ENCODE peak calls at places on chromosomes 3 and 15, in ten cellular contexts. Z is cardiac muscle cell, G is fibroblast of villous mesenchyme, E is DND-41, C is ovary, O is endothelial cell of umbilical vein, B is dorsolateral prefrontal cortex, N is fibroblast of lung, S is fibroblast of pulmonary artery, V is foreskin fibroblast. K is an unnamed sample.

GRCh38 chr3:192063570-192063969 is 602.6 kb downstream of the PYDC2 start:
- DNase-seq in Z (no peak), G (no peak), E (no peak), C (no peak), O (peak), B (no peak), N (peak), S (no peak), V (no peak), K (no peak)

GRCh38 chr3:97896129-97896528 is 74.3 kb downstream of the CRYBG3 start:
- DNase-seq in Z (no peak), G (no peak), E (no peak), C (no peak), O (no peak), B (no peak), N (no peak), S (no peak), V (no peak), K (no peak)

GRCh38 chr15:57138260-57138895 is 219.9 kb downstream of the TCF12 start:
- DNase-seq in Z (peak), G (peak), E (peak), C (no peak), O (peak), B (no peak), N (peak), S (peak), V (peak), K (no peak)

GRCh38 chr15:75673426-75674247 is 25.9 kb downstream of the SNX33 start:
- DNase-seq in Z (no peak), G (peak), E (no peak), C (peak), O (no peak), B (no peak), N (peak), S (peak), V (peak), K (no peak)

GRCh38 chr15:51267714-51268105 is 70.7 kb downstream of the CYP19A1 start:
- DNase-seq in Z (peak), G (peak), E (no peak), C (no peak), O (no peak), B (no peak), N (no peak), S (no peak), V (no peak), K (no peak)

GRCh38 chr15:35603298-35603697 is 57.3 kb upstream of the DPH6 start:
- DNase-seq in Z (no peak), G (peak), E (no peak), C (no peak), O (peak), B (no peak), N (peak), S (peak), V (peak), K (no peak)

GRCh38 chr3:186406669-186407635 is 44.9 kb upstream of the DGKG start:
- DNase-seq in Z (peak), G (no peak), E (no peak), C (peak), O (no peak), B (no peak), N (no peak), S (no peak), V (no peak), K (no peak)

GRCh38 chr15:74122403-74123130 is 7.8 kb upstream of the ISLR2 start:
- DNase-seq in Z (no peak), G (no peak), E (no peak), C (no peak), O (no peak), B (no peak), N (no peak), S (no peak), V (no peak), K (no peak)

GRCh38 chr3:141876891-141877561 is 583 bp downstream of the ATP1B3 start:
- DNase-seq in Z (peak), G (peak), E (peak), C (peak), O (peak), B (peak), N (peak), S (no peak), V (peak), K (no peak)

GRCh38 chr15:39392469-39393047 is 188.3 kb upstream of the THBS1 start:
- DNase-seq in Z (no peak), G (peak), E (no peak), C (no peak), O (no peak), B (no peak), N (no peak), S (no peak), V (no peak), K (no peak)

GRCh38 chr3:98733055-98733777 is 29.9 kb upstream of the ST3GAL6 start:
- DNase-seq in Z (peak), G (peak), E (peak), C (no peak), O (peak), B (peak), N (peak), S (peak), V (peak), K (no peak)

GRCh38 chr3:46214751-46215352 is 6.7 kb upstream of the CCR1 start:
- DNase-seq in Z (peak), G (no peak), E (peak), C (no peak), O (no peak), B (no peak), N (peak), S (no peak), V (no peak), K (no peak)

GRCh38 chr3:61589856-61590255 is 28.5 kb downstream of the PTPRG start:
- DNase-seq in Z (no peak), G (peak), E (no peak), C (no peak), O (no peak), B (no peak), N (peak), S (peak), V (peak), K (no peak)

GRCh38 chr3:146555311-146555710 is 10.9 kb upstream of the PLSCR1 start:
- DNase-seq in Z (no peak), G (no peak), E (no peak), C (no peak), O (no peak), B (no peak), N (no peak), S (no peak), V (no peak), K (no peak)

GRCh38 chr3:151431940-151432339 is 28.9 kb downstream of the IGSF10 start:
- DNase-seq in Z (peak), G (peak), E (peak), C (no peak), O (no peak), B (no peak), N (peak), S (peak), V (peak), K (no peak)

GRCh38 chr3:141414141-141414689 is 45.9 kb downstream of the ZBTB38 start:
- DNase-seq in Z (no peak), G (peak), E (no peak), C (no peak), O (no peak), B (no peak), N (no peak), S (no peak), V (peak), K (no peak)

GRCh38 chr3:30751610-30752299 is 142.7 kb downstream of the GADL1 start:
- DNase-seq in Z (peak), G (peak), E (peak), C (peak), O (peak), B (no peak), N (peak), S (peak), V (peak), K (no peak)

GRCh38 chr15:84752700-84753099 is 4.3 kb downstream of the ZNF592 start:
- DNase-seq in Z (no peak), G (peak), E (no peak), C (no peak), O (no peak), B (no peak), N (peak), S (no peak), V (peak), K (no peak)

GRCh38 chr3:173395412-173396181 is 1.9 kb upstream of the NLGN1 start:
- DNase-seq in Z (peak), G (peak), E (no peak), C (peak), O (peak), B (peak), N (peak), S (peak), V (peak), K (peak)

GRCh38 chr3:131033480-131034080 is 6.9 kb downstream of the NEK11 start:
- DNase-seq in Z (peak), G (peak), E (peak), C (no peak), O (peak), B (no peak), N (peak), S (peak), V (peak), K (no peak)

GRCh38 chr3:133890037-133890436 is 5.6 kb downstream of the RAB6B start:
- DNase-seq in Z (no peak), G (no peak), E (no peak), C (no peak), O (no peak), B (no peak), N (no peak), S (no peak), V (no peak), K (no peak)

GRCh38 chr15:29522373-29523276 is 253.0 kb upstream of the NSMCE3 start:
- DNase-seq in Z (no peak), G (no peak), E (no peak), C (no peak), O (no peak), B (no peak), N (no peak), S (no peak), V (no peak), K (no peak)

GRCh38 chr15:65421360-65422215 is 1.2 kb downstream of the IGDCC4 start:
- DNase-seq in Z (peak), G (peak), E (no peak), C (peak), O (no peak), B (peak), N (peak), S (no peak), V (no peak), K (peak)

GRCh38 chr3:54841461-54841860 is 86.4 kb downstream of the LRTM1 start:
- DNase-seq in Z (no peak), G (no peak), E (no peak), C (no peak), O (no peak), B (no peak), N (no peak), S (no peak), V (no peak), K (no peak)

GRCh38 chr3:54843352-54843751 is 84.5 kb downstream of the LRTM1 start:
- DNase-seq in Z (no peak), G (no peak), E (no peak), C (no peak), O (no peak), B (no peak), N (no peak), S (no peak), V (no peak), K (no peak)

GRCh38 chr3:54835701-54836100 is 92.2 kb downstream of the LRTM1 start:
- DNase-seq in Z (no peak), G (no peak), E (no peak), C (no peak), O (no peak), B (no peak), N (no peak), S (no peak), V (no peak), K (no peak)

GRCh38 chr3:54836876-54837275 is 91.0 kb downstream of the LRTM1 start:
- DNase-seq in Z (no peak), G (no peak), E (no peak), C (no peak), O (no peak), B (no peak), N (no peak), S (no peak), V (no peak), K (no peak)

DNA sequence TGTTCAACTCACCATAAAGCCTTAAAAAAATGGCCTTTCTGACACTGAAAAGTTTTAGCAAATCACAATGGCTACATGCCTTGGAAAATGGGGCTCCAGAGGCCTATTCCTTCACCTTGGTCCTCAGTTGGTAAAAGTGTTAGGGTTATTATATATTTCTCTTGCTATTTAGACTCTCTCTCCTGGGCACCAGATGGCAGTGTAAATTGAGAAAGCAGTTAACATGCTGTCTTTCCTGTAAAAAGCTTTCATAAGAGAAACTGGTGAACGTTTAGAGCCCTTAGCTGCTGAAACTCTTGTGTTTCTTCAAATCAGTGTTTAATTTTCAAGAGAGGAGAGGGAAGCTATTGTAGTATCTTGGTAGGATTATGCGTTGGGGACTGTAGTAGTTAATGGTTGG is 89.9 kb downstream of the LRTM1 start:
- DNase-seq in Z (no peak), G (peak), E (no peak), C (no peak), O (no peak), B (no peak), N (peak), S (peak), V (no peak), K (no peak)
- TF ChIP-seq CTCF in Z (peak), G (peak), E (peak), C (no peak), O (no peak), B (no peak), N (peak), S (peak), V (peak), K (peak)

GRCh38 chr15:62390793-62391543 is 225.9 kb upstream of the C2CD4B start:
- DNase-seq in Z (peak), G (peak), E (peak), C (peak), O (peak), B (peak), N (peak), S (peak), V (peak), K (peak)
- TF ChIP-seq CTCF in Z (peak), G (no peak), E (peak), C (no peak), O (peak), B (no peak), N (no peak), S (no peak), V (no peak), K (peak)

GRCh38 chr3:69305011-69305410 is 80.9 kb downstream of the FRMD4B start:
- DNase-seq in Z (no peak), G (peak), E (no peak), C (no peak), O (peak), B (no peak), N (no peak), S (no peak), V (no peak), K (no peak)

GRCh38 chr3:69306239-69307185 is 79.4 kb downstream of the FRMD4B start:
- DNase-seq in Z (peak), G (peak), E (peak), C (peak), O (peak), B (peak), N (peak), S (peak), V (peak), K (no peak)

GRCh38 chr3:69304396-69304795 is 81.5 kb downstream of the FRMD4B start:
- DNase-seq in Z (no peak), G (peak), E (no peak), C (no peak), O (no peak), B (no peak), N (no peak), S (no peak), V (no peak), K (no peak)

GRCh38 chr3:69313251-69313650 is 72.6 kb downstream of the FRMD4B start:
- DNase-seq in Z (no peak), G (no peak), E (no peak), C (no peak), O (no peak), B (no peak), N (no peak), S (no peak), V (no peak), K (no peak)

DNA sequence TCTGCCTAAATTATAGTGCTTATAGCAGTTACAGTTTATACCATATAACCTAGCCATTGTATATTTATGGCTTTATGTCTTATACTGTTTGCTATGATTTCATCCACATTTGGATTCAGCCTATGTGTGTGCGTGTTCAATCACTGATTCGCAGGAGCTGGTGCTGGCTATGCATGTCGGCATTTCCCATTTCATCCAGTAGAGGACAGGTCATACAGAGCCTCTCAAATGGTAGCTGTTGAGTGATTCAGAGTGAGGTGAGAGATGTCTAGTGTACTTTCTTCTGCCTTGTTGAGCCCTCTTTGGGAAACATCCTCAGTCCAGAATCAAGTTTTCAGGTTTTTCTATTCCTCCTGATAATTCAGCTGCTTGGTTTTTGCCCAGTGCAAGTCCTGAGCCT is 76.1 kb downstream of the FRMD4B start:
- DNase-seq in Z (peak), G (peak), E (no peak), C (no peak), O (no peak), B (no peak), N (peak), S (peak), V (no peak), K (no peak)
- TF ChIP-seq CTCF in Z (peak), G (peak), E (peak), C (no peak), O (peak), B (peak), N (peak), S (peak), V (peak), K (peak)

GRCh38 chr3:135918600-135918999 is 46.9 kb upstream of the PPP2R3A start:
- DNase-seq in Z (peak), G (peak), E (no peak), C (no peak), O (peak), B (no peak), N (peak), S (peak), V (no peak), K (no peak)
- TF ChIP-seq CTCF in Z (peak), G (peak), E (peak), C (no peak), O (peak), B (peak), N (peak), S (peak), V (peak), K (peak)

GRCh38 chr3:64074091-64074490 is 50.8 kb upstream of the PSMD6 start:
- DNase-seq in Z (no peak), G (peak), E (no peak), C (no peak), O (no peak), B (no peak), N (peak), S (peak), V (no peak), K (no peak)

GRCh38 chr3:64078966-64079365 is 55.7 kb upstream of the PSMD6 start:
- DNase-seq in Z (no peak), G (no peak), E (no peak), C (no peak), O (no peak), B (no peak), N (no peak), S (no peak), V (no peak), K (no peak)

GRCh38 chr3:64074895-64075679 is 51.8 kb upstream of the PSMD6 start:
- DNase-seq in Z (no peak), G (no peak), E (no peak), C (no peak), O (no peak), B (no peak), N (no peak), S (no peak), V (no peak), K (no peak)

GRCh38 chr3:64072111-64072510 is 48.8 kb upstream of the PSMD6 start:
- DNase-seq in Z (no peak), G (no peak), E (no peak), C (no peak), O (no peak), B (no peak), N (no peak), S (no peak), V (no peak), K (no peak)

GRCh38 chr3:64073362-64073761 is 50.1 kb upstream of the PSMD6 start:
- DNase-seq in Z (no peak), G (peak), E (no peak), C (no peak), O (no peak), B (no peak), N (peak), S (no peak), V (peak), K (no peak)
- TF ChIP-seq CTCF in Z (no peak), G (peak), E (no peak), C (no peak), O (no peak), B (no peak), N (peak), S (no peak), V (no peak), K (no peak)

GRCh38 chr3:126958638-126959085 is 24.3 kb upstream of the PLXNA1 start:
- DNase-seq in Z (no peak), G (no peak), E (no peak), C (peak), O (no peak), B (peak), N (no peak), S (no peak), V (no peak), K (peak)

GRCh38 chr3:126957776-126958637 is 24.9 kb upstream of the PLXNA1 start:
- DNase-seq in Z (no peak), G (no peak), E (no peak), C (peak), O (no peak), B (peak), N (no peak), S (no peak), V (no peak), K (peak)

GRCh38 chr3:126955004-126955790 is 27.7 kb upstream of the PLXNA1 start:
- DNase-seq in Z (no peak), G (no peak), E (no peak), C (peak), O (no peak), B (peak), N (no peak), S (no peak), V (no peak), K (peak)

GRCh38 chr3:126956361-126956760 is 26.6 kb upstream of the PLXNA1 start:
- DNase-seq in Z (no peak), G (no peak), E (no peak), C (peak), O (no peak), B (peak), N (no peak), S (no peak), V (no peak), K (peak)

DNA sequence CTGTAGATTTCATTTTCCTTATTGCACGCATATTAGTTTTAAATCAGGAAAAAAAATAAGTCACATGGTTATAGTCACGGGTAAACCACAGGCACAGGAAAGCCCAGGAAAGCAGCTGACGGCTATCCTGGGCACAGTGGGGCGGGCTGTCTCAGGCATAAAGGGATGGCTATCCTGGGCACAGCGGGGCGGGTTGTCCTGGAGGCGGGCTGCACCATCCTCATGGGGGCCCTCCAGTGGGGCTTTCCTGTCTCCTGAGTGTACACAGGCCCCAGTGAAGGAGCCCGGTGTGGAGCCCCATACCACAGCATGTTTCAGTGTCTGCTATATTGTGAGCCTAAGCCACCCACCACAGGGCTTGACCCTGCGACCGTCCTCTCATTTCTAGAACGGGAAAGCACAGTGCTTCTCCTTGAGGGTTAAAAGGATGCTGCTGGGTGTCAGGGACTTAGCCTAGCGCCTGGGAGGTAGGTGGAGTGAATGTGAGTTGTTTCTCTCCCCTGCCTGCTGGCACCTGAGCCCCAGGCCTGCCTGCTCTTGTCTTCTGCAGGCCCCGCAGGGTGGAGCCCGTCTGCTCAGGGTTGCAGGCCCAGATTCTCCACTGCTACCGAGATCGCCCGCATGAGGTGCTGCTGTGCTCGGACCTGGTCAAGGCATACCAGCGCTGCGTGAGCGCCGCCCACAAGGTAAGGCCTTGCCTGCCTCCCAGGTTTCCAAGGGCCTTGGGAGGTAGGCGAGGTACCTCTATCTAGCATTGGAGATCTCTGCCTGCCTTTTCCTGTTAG is 25.9 kb upstream of the PLXNA1 start:
- DNase-seq in Z (no peak), G (no peak), E (no peak), C (peak), O (no peak), B (peak), N (no peak), S (no peak), V (no peak), K (peak)
- TF ChIP-seq CTCF in Z (no peak), G (no peak), E (no peak), C (no peak), O (no peak), B (no peak), N (no peak), S (no peak), V (no peak), K (no peak)